ENCODE peak calls at places on chromosome 2, in nine cellular contexts. F is left cardiac atrium; E is colonic mucosa; Q is cardiac muscle cell; T is stimulated activated CD4-positive, alpha-beta T cell treated with anti-CD3 and anti-CD28 coated beads, Interleukin-1b, Interleukin-23, amount 100 ng/mL, for 24 hours; B is BJ; L is OCI-LY7; I is esophagus squamous epithelium; Y is activated CD4-positive, CD25-positive, alpha-beta regulatory T cell. G is an unnamed sample.

GRCh38 chr2:96954490-96954846 is 31.9 kb downstream of the FAM178B start:
- DNase-seq in B (no peak), I (no peak), Y (no peak), F (no peak), E (no peak), T (no peak), L (no peak), Q (peak), G (peak)

GRCh38 chr2:25528173-25528572 is 145.2 kb downstream of the DTNB start:
- DNase-seq in T (no peak), L (no peak), Y (no peak), I (no peak), F (no peak), Q (peak), B (peak), E (no peak), G (no peak)

GRCh38 chr2:39407516-39408296 is 29.4 kb downstream of the MAP4K3 start:
- DNase-seq in L (no peak), Q (no peak), E (no peak), I (no peak), B (no peak), F (no peak), T (no peak), Y (no peak), G (no peak)

GRCh38 chr2:69770193-69770702 is 28.3 kb downstream of the ANXA4 start:
- DNase-seq in L (no peak), Y (no peak), F (peak), E (peak), B (peak), T (no peak), Q (peak), I (no peak), G (peak)

GRCh38 chr2:112627060-112628040 is 18.4 kb upstream of the SLC20A1 start:
- DNase-seq in Y (no peak), I (no peak), Q (peak), B (peak), F (peak), L (no peak), T (no peak), E (no peak), G (no peak)

GRCh38 chr2:69387770-69388481 is 899 bp upstream of the GFPT1 start:
- DNase-seq in F (no peak), Q (no peak), T (no peak), E (no peak), L (no peak), I (no peak), Y (no peak), B (no peak), G (no peak)

GRCh38 chr2:221022554-221022953 is 549.5 kb downstream of the EPHA4 start:
- DNase-seq in T (no peak), F (no peak), Q (no peak), E (no peak), Y (no peak), L (no peak), I (no peak), B (no peak), G (no peak)

GRCh38 chr2:149098722-149099121 is 60.2 kb downstream of the LYPD6B start:
- DNase-seq in B (peak), E (no peak), I (no peak), Q (peak), Y (no peak), F (no peak), L (no peak), T (no peak), G (no peak)

GRCh38 chr2:232568161-232568560 is 17.7 kb downstream of the EIF4E2 start:
- DNase-seq in I (no peak), B (peak), E (peak), Y (no peak), L (no peak), Q (peak), F (no peak), T (no peak), G (no peak)

GRCh38 chr2:68594674-68595492 is 48.5 kb upstream of the PROKR1 start:
- DNase-seq in E (peak), T (peak), B (peak), Y (peak), I (no peak), L (peak), F (peak), Q (peak), G (peak)

GRCh38 chr2:162029287-162029901 is 44.6 kb downstream of the DPP4 start:
- DNase-seq in T (no peak), Q (peak), Y (no peak), B (no peak), E (no peak), L (no peak), I (no peak), F (peak), G (no peak)

GRCh38 chr2:68839260-68839833 is 31.9 kb downstream of the BMP10 start:
- DNase-seq in T (no peak), I (no peak), L (peak), Q (peak), Y (no peak), F (no peak), E (no peak), B (no peak), G (no peak)

GRCh38 chr2:112092286-112093041 is 37.4 kb downstream of the TMEM87B start:
- DNase-seq in I (no peak), Y (no peak), B (peak), L (no peak), F (no peak), Q (peak), E (no peak), T (peak), G (no peak)

GRCh38 chr2:120539937-120540718 is 194.2 kb downstream of the INHBB start:
- DNase-seq in E (peak), I (no peak), T (no peak), B (peak), L (no peak), Q (peak), F (peak), Y (no peak), G (no peak)

GRCh38 chr2:72367530-72368225 is 220.0 kb upstream of the CYP26B1 start:
- DNase-seq in Y (no peak), L (no peak), B (peak), F (peak), Q (peak), E (peak), T (no peak), I (peak), G (no peak)

GRCh38 chr2:236673126-236673822 is 103.6 kb downstream of the ACKR3 start:
- DNase-seq in B (no peak), Q (no peak), L (no peak), F (no peak), Y (no peak), I (no peak), T (no peak), E (peak), G (no peak)

GRCh38 chr2:181605889-181606837 is 50.7 kb downstream of the CERKL start:
- DNase-seq in F (no peak), L (no peak), B (no peak), I (no peak), E (no peak), T (no peak), Y (no peak), Q (no peak), G (no peak)

GRCh38 chr2:233643128-233643527 is 6.9 kb downstream of the UGT1A10 start:
- DNase-seq in I (no peak), L (peak), Y (no peak), E (peak), F (no peak), Q (peak), B (no peak), T (no peak), G (no peak)

GRCh38 chr2:164146478-164146877 is 410.7 kb upstream of the FIGN start:
- DNase-seq in F (no peak), T (no peak), I (no peak), B (no peak), E (no peak), Q (no peak), L (no peak), Y (no peak), G (peak)

GRCh38 chr2:200378652-200379290 is 72.3 kb downstream of the SPATS2L start:
- DNase-seq in I (no peak), Y (no peak), T (no peak), Q (peak), F (no peak), L (no peak), B (peak), E (no peak), G (no peak)

GRCh38 chr2:152247337-152247695 is 71.8 kb upstream of the STAM2 start:
- DNase-seq in L (no peak), T (no peak), Y (no peak), B (no peak), I (no peak), E (no peak), F (no peak), Q (no peak), G (no peak)

GRCh38 chr2:85577386-85578242 is at the start of gene VAMP8:
- DNase-seq in B (no peak), I (no peak), L (peak), T (peak), E (peak), F (peak), Y (peak), Q (no peak), G (peak)

GRCh38 chr2:196971574-196972279 is 45.2 kb upstream of the PGAP1 start:
- DNase-seq in Q (no peak), F (no peak), E (no peak), Y (no peak), B (no peak), I (no peak), L (no peak), T (no peak), G (no peak)

GRCh38 chr2:102478686-102479470 is 5.9 kb downstream of the SLC9A4 start:
- DNase-seq in Y (no peak), E (no peak), Q (no peak), T (no peak), F (no peak), L (no peak), I (no peak), B (no peak), G (no peak)

GRCh38 chr2:23286031-23286764 is 98.8 kb upstream of the KLHL29 start:
- DNase-seq in F (no peak), L (no peak), T (no peak), Y (no peak), I (no peak), E (no peak), Q (no peak), B (no peak), G (no peak)

GRCh38 chr2:174761837-174762236 is 2.4 kb downstream of the CHRNA1 start:
- DNase-seq in F (no peak), Y (no peak), E (no peak), L (no peak), I (no peak), B (no peak), T (no peak), Q (no peak), G (no peak)

GRCh38 chr2:131521961-131522781 is 5.5 kb upstream of the CCDC74A start:
- DNase-seq in B (no peak), I (no peak), Y (no peak), T (no peak), F (peak), Q (no peak), L (no peak), E (no peak), G (no peak)

GRCh38 chr2:100935372-100935752 is 66.7 kb upstream of the RPL31 start:
- DNase-seq in Y (no peak), E (no peak), B (peak), Q (no peak), F (no peak), L (no peak), I (no peak), T (no peak), G (no peak)

GRCh38 chr2:237790353-237790752 is 8.2 kb upstream of the RBM44 start:
- DNase-seq in F (no peak), T (no peak), B (no peak), E (no peak), L (no peak), Q (peak), I (no peak), Y (no peak), G (no peak)

GRCh38 chr2:236972491-236973379 is 113.0 kb upstream of the COPS8 start:
- DNase-seq in Y (no peak), L (no peak), B (peak), E (peak), Q (peak), I (no peak), F (peak), T (no peak), G (no peak)

GRCh38 chr2:24024018-24024417 is 14.1 kb downstream of the MFSD2B start:
- DNase-seq in T (no peak), I (no peak), E (no peak), L (no peak), Q (peak), F (no peak), Y (no peak), B (no peak), G (no peak)

GRCh38 chr2:223681125-223681524 is 79.0 kb upstream of the SCG2 start:
- DNase-seq in E (no peak), I (no peak), F (no peak), B (no peak), L (no peak), T (no peak), Q (no peak), Y (no peak), G (no peak)

GRCh38 chr2:151916632-151917031 is 88.4 kb upstream of the ARL5A start:
- DNase-seq in E (no peak), I (no peak), L (no peak), Y (no peak), T (no peak), F (no peak), Q (no peak), B (no peak), G (no peak)

GRCh38 chr2:101732199-101732598 is 34.7 kb downstream of the MAP4K4 start:
- DNase-seq in Y (no peak), I (no peak), B (no peak), L (no peak), T (peak), Q (no peak), F (no peak), E (no peak), G (no peak)

GRCh38 chr2:168278424-168278888 is 31.1 kb upstream of the STK39 start:
- DNase-seq in B (peak), L (no peak), F (no peak), Y (no peak), T (no peak), E (peak), Q (peak), I (no peak), G (no peak)

GRCh38 chr2:240991378-240992263 is 6.8 kb upstream of the SNED1 start:
- DNase-seq in Q (peak), Y (no peak), E (peak), T (no peak), I (peak), B (peak), L (no peak), F (peak), G (no peak)

GRCh38 chr2:240433973-240434727 is 1.3 kb upstream of the GPC1 start:
- DNase-seq in L (no peak), E (no peak), F (peak), B (peak), Q (peak), I (no peak), T (peak), Y (no peak), G (no peak)

GRCh38 chr2:529425-529824 is 147.8 kb downstream of the TMEM18 start:
- DNase-seq in T (no peak), Q (peak), Y (no peak), B (no peak), L (peak), F (no peak), I (no peak), E (no peak), G (no peak)

GRCh38 chr2:96527990-96528679 is 8.4 kb upstream of the ARID5A start:
- DNase-seq in Q (peak), L (no peak), F (peak), I (no peak), E (no peak), B (no peak), T (peak), Y (peak), G (peak)

G was measured in MM.1S.